ENCODE peak calls at places on chromosome 1, in four cellular contexts. G, I, M and F are unnamed samples.

GRCh38 chr1:190144650-190145049 is 333.0 kb downstream of the BRINP3 start:
- DNase-seq in M (no peak), G (no peak), I (no peak), F (no peak)

GRCh38 chr1:30262158-30262557 is 461.2 kb downstream of the MATN1 start:
- DNase-seq in G (no peak), I (no peak), M (no peak), F (no peak)

GRCh38 chr1:41943717-41944116 is 25.0 kb upstream of the HIVEP3 start:
- DNase-seq in G (no peak), I (no peak), M (no peak), F (no peak)

GRCh38 chr1:200620273-200621131 is at the start of gene KIF14:
- DNase-seq in G (peak; percentile 82), M (peak; percentile 96), I (peak; percentile 63), F (peak; percentile 97)

GRCh38 chr1:147815503-147815902 is 55.1 kb upstream of the GJA5 start:
- DNase-seq in I (no peak), M (no peak), G (no peak), F (no peak)

GRCh38 chr1:11729498-11730428 is 6.2 kb upstream of the AGTRAP start:
- DNase-seq in G (no peak), I (no peak), M (no peak), F (peak; percentile 53)

GRCh38 chr1:29256979-29257804 is 20.9 kb downstream of the PTPRU start:
- DNase-seq in G (no peak), I (no peak), M (no peak), F (peak; percentile 62)

GRCh38 chr1:21652101-21652936 is 16.8 kb downstream of the RAP1GAP start:
- DNase-seq in G (no peak), M (no peak), I (no peak), F (peak; percentile 51)

GRCh38 chr1:81702903-81703302 is 97.8 kb upstream of the ADGRL2 start:
- DNase-seq in I (no peak), G (peak; percentile 95), M (no peak), F (no peak)

DNA sequence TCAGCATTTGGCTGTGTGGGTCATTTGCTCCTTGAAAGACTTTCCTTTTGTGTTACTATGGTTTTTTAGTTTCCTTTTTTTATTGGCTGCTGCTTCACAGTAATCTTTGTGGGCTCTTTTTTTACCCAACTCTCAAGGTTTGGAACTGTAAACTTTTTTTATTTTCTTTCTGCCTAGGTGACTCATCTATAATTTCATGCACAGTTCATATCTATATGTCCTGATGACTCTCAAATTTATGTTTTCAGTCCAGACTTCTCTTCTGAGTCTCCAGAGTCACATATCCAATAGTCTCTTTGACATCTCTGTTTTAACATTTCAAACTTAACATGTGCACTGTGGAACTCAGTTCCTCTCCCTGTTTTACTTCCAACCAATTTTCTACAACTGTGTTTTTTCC is 83.4 kb downstream of the ATF6 start:
- DNase-seq in G (peak; percentile 31), I (no peak), M (no peak), F (no peak)
- H4K5ac ChIP-seq in G (no peak overlapping the region), I (no peak overlapping the region), M (no peak overlapping the region), F (no peak overlapping the region)

GRCh38 chr1:168246506-168246905 is 20.7 kb downstream of the SFT2D2 start:
- DNase-seq in M (no peak), I (no peak), G (no peak), F (no peak)
- H4K5ac ChIP-seq in M (no peak overlapping the region), I (no peak overlapping the region), G (no peak overlapping the region), F (no peak overlapping the region)

GRCh38 chr1:31782066-31782762 is 18.1 kb upstream of the ADGRB2 start:
- DNase-seq in I (no peak), M (no peak), G (no peak), F (peak; percentile 55)

GRCh38 chr1:31783846-31784245 is 19.7 kb upstream of the ADGRB2 start:
- DNase-seq in I (no peak), G (no peak), M (peak; percentile 20), F (no peak)

GRCh38 chr1:31784356-31785019 is 20.3 kb upstream of the ADGRB2 start:
- DNase-seq in M (peak; percentile 14), G (no peak), I (no peak), F (no peak)

GRCh38 chr1:31781138-31782065 is 17.3 kb upstream of the ADGRB2 start:
- DNase-seq in G (no peak), M (no peak), I (no peak), F (no peak)

GRCh38 chr1:31782766-31783410 is 18.7 kb upstream of the ADGRB2 start:
- DNase-seq in G (no peak), M (peak; percentile 64), I (no peak), F (peak; percentile 78)
- H4K5ac ChIP-seq in G (no peak overlapping the region), M (no peak overlapping the region), I (peak overlapping the region; percentile 47), F (no peak overlapping the region)

DNA sequence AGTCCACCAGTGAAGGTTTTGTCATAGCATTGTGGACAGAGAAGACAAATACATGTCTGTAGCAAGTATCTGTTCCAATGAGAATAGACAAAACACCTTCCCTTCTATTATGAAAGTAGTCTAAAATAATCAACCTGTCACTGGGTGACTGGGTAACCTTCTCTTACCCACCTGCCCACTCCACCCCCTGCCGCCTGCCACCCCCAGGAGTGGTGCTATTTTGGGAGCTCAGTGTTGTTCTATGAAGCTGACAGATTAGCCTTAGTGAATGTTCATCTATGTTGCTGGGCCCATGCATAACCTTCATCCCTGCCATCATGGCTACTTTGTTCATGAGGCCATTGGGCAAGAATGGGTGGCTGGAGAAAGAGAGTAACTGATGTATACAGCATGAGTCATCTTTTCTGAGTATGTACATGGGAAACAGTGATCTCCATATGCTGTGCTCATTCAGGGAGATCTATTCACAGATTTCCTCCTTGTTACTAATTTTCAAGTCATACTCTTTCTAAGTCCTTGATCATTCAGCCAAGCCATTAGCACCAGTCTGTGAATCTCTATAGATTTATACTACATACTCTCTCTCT is 24.8 kb downstream of the MARK1 start:
- DNase-seq in G (no peak), M (no peak), I (no peak), F (no peak)
- H4K5ac ChIP-seq in G (no peak overlapping the region), M (no peak overlapping the region), I (no peak overlapping the region), F (no peak overlapping the region)

GRCh38 chr1:23010734-23011449 is 4.8 kb downstream of the TEX46 start:
- DNase-seq in M (no peak), I (no peak), G (peak; percentile 56), F (no peak)
- H4K5ac ChIP-seq in M (no peak overlapping the region), I (no peak overlapping the region), G (no peak overlapping the region), F (no peak overlapping the region)

DNA sequence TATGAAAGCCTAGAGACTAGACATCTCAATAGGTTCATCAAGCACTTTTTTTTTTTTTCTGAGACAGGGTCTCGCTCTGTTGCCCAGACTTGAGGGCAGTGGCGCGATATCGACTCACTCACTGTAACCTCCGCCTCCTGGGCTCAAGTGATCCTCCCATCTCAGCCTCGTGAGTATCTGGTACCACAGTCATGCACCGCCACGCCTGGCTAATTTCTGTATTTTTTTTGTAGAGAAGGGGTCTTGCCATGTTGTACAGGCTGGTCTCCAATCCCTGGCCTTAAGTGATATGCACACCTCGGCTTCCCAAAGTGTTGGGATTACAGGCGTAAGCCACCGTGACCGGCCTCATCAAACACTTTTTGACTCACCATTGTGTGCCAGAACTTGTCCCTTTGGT is 613 bp upstream of the GPATCH4 start:
- DNase-seq in M (no peak), G (no peak), I (no peak), F (no peak)
- H4K5ac ChIP-seq in M (no peak overlapping the region), G (peak overlapping the region; percentile 32), I (peak overlapping the region; percentile 13), F (no peak overlapping the region)

DNA sequence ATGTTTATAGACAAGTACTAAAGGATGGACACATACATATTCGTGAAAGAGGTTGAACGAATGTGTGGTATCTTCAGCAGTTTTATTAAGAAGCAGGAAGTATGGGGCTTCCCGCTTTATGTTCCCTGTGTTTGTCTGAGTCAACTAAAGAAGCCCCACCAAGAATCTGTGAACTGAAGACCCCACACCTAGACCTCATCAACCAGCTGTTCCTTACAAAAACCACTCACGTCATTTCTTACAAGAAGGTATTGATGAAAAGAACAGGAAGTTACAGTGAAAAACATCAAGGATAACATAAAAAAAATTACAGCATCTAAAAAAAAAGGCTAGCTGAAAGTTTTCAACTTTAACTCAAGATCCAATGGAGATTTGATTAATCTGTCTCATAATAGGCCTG is 12.3 kb downstream of the REG4 start:
- DNase-seq in I (no peak), M (no peak), G (no peak), F (no peak)
- H4K5ac ChIP-seq in I (no peak overlapping the region), M (no peak overlapping the region), G (no peak overlapping the region), F (no peak overlapping the region)